ENCODE peak calls at places on chromosomes 13 and 19, in nine cellular contexts. L, W, P, O, R, N, F, V and K are unnamed samples.
A peak's percentile ranks its signal among the peaks of the same experiment; 100 is the strongest.

GRCh38 chr19:39199025-39199424 is 2.3 kb downstream of the NCCRP1 start:
- DNase-seq in V (peak; percentile 6), P (peak; percentile 65), F (no peak), R (no peak), N (no peak), L (no peak), O (peak; percentile 71), W (no peak), K (no peak)

GRCh38 chr19:27974082-27974513 is 1238.9 kb downstream of the UQCRFS1 start:
- DNase-seq in V (no peak), N (peak; percentile 31), L (peak; percentile 28), P (no peak), F (no peak), R (peak; percentile 31), O (peak; percentile 50), W (no peak), K (no peak)

GRCh38 chr19:42468273-42468796 is 25.6 kb upstream of the CXCL17 start:
- DNase-seq in L (no peak), P (no peak), F (no peak), R (no peak), V (peak; percentile 2), N (no peak), W (no peak), O (peak; percentile 66), K (no peak)

GRCh38 chr19:34988119-34988518 is 12.0 kb upstream of the GRAMD1A start:
- DNase-seq in R (no peak), O (no peak), P (no peak), W (no peak), F (no peak), V (no peak), N (no peak), L (no peak), K (no peak)

GRCh38 chr19:47229674-47230121 is 1.3 kb downstream of the BBC3 start:
- DNase-seq in W (no peak), V (no peak), P (no peak), R (peak; percentile 61), F (no peak), O (peak; percentile 35), L (no peak), N (no peak), K (no peak)

GRCh38 chr19:6076675-6077463 is 33.4 kb downstream of the RFX2 start:
- DNase-seq in V (peak; percentile 65), R (no peak), W (no peak), O (peak; percentile 97), L (no peak), P (no peak), N (no peak), F (no peak), K (peak; percentile 32)

GRCh38 chr13:106555631-106556328 is 12.2 kb downstream of the ARGLU1 start:
- DNase-seq in N (no peak), F (no peak), V (no peak), W (no peak), O (peak; percentile 32), L (no peak), R (no peak), P (no peak), K (no peak)

GRCh38 chr13:111365149-111366005 is 44.9 kb downstream of the TEX29 start:
- DNase-seq in L (no peak), R (no peak), W (no peak), N (no peak), F (no peak), O (no peak), V (no peak), P (no peak), K (no peak)

GRCh38 chr13:21069561-21070004 is 8.2 kb upstream of the LATS2 start:
- DNase-seq in W (peak; percentile 37), F (no peak), O (peak; percentile 99), N (peak; percentile 69), R (no peak), L (no peak), V (peak; percentile 88), P (peak; percentile 69), K (no peak)

GRCh38 chr13:25846227-25846984 is 205.4 kb downstream of the SHISA2 start:
- DNase-seq in L (no peak), V (no peak), R (no peak), O (no peak), F (no peak), W (no peak), N (no peak), P (no peak), K (no peak)

GRCh38 chr13:44713793-44714469 is 137.8 kb upstream of the TSC22D1 start:
- DNase-seq in R (no peak), W (no peak), L (no peak), P (peak; percentile 89), O (peak; percentile 95), N (peak; percentile 32), V (peak; percentile 84), F (no peak), K (no peak)

GRCh38 chr13:51998723-51999471 is 12.4 kb downstream of the ATP7B start:
- DNase-seq in F (no peak), O (peak; percentile 3), V (no peak), P (no peak), W (no peak), N (peak; percentile 39), R (no peak), L (no peak), K (no peak)

GRCh38 chr19:37876047-37876446 is 30.3 kb downstream of the WDR87 start:
- DNase-seq in R (no peak), L (no peak), V (no peak), N (no peak), O (no peak), W (no peak), P (no peak), F (no peak), K (no peak)

GRCh38 chr19:31113250-31113685 is 236.0 kb downstream of the TSHZ3 start:
- DNase-seq in N (no peak), L (no peak), V (no peak), F (no peak), O (peak; percentile 41), R (no peak), W (no peak), P (no peak), K (no peak)

GRCh38 chr19:31109626-31110025 is 239.6 kb downstream of the TSHZ3 start:
- DNase-seq in F (no peak), N (no peak), O (no peak), V (no peak), R (no peak), L (no peak), P (no peak), W (no peak), K (no peak)

GRCh38 chr19:31112158-31112557 is 237.1 kb downstream of the TSHZ3 start:
- DNase-seq in V (no peak), W (no peak), P (no peak), F (no peak), O (no peak), L (no peak), N (no peak), R (no peak), K (no peak)

GRCh38 chr19:31111741-31112140 is 237.5 kb downstream of the TSHZ3 start:
- DNase-seq in P (no peak), L (no peak), O (no peak), N (no peak), R (no peak), W (no peak), F (no peak), V (no peak), K (no peak)

DNA sequence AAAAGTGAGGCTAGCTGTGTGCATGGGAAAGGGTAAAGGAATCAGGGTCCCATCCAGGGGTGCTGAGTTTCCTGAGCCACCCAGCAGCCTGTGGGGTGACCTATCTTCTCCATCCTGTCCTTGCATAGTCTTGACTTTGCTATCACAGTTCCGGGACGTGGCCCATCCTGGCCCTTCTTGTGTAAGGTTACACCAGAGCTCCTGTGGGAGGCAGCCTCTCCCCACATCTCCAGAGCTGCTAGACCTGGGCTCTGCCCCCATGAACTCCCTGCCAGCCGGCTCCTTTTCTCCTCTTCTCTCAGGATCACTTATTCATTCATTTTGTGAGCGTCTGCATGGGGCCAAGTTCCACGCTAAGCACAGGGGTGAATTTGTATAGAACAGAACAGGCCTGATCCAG is 238.9 kb downstream of the TSHZ3 start:
- DNase-seq in N (no peak), F (no peak), R (no peak), O (peak; percentile 70), L (no peak), W (no peak), P (no peak), V (no peak), K (no peak)
- TF ChIP-seq CTCF in N (no peak), F (no peak), R (no peak), O (peak; percentile 57), L (no peak), W (peak; percentile 25), P (peak; percentile 43), V (peak; percentile 35), K (peak; percentile 56)

GRCh38 chr13:70311175-70311574 is 202.9 kb upstream of the KLHL1 start:
- DNase-seq in W (no peak), F (no peak), V (no peak), L (no peak), R (no peak), N (no peak), O (no peak), P (no peak), K (no peak)

DNA sequence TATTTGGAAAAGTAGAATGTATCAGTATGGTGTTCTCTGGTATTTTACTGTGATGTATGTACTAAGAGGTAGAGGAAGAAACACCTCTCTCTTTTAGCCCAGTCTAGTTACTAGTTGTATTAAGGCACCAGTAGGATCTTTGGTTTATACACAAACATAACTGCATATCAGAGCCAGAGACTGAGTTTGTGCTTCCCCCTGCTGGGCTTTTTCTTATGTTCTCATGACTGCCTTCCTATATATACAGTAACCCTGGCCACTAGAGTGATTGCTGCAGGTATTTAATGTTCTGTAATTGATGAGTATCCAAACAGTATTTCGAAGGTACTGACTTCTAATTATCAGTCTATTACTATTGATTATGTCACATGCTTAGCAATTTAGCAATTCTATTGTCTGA is 202.5 kb upstream of the KLHL1 start:
- DNase-seq in L (peak; percentile 3), W (no peak), N (peak; percentile 62), P (peak; percentile 10), O (no peak), V (no peak), F (no peak), R (peak; percentile 0), K (no peak)
- TF ChIP-seq CTCF in L (no peak), W (peak; percentile 54), N (peak; percentile 58), P (peak; percentile 53), O (no peak), V (no peak), F (no peak), R (peak; percentile 58), K (peak; percentile 83)

GRCh38 chr13:40420160-40420740 is 246.2 kb downstream of the FOXO1 start:
- DNase-seq in F (no peak), P (no peak), N (no peak), O (no peak), W (no peak), R (no peak), L (no peak), V (no peak), K (no peak)

GRCh38 chr13:40428354-40428753 is 238.1 kb downstream of the FOXO1 start:
- DNase-seq in W (no peak), V (no peak), N (no peak), L (no peak), O (no peak), F (no peak), P (no peak), R (no peak), K (no peak)

GRCh38 chr13:40422588-40423235 is 243.7 kb downstream of the FOXO1 start:
- DNase-seq in R (no peak), V (no peak), F (no peak), O (no peak), N (no peak), W (no peak), L (no peak), P (no peak), K (no peak)
- TF ChIP-seq CTCF in R (no peak), V (no peak), F (no peak), O (no peak), N (no peak), W (no peak), L (no peak), P (no peak), K (no peak)

GRCh38 chr13:79655509-79655908 is 174.6 kb downstream of the NDFIP2 start:
- DNase-seq in W (no peak), L (no peak), F (no peak), O (no peak), N (no peak), P (no peak), R (no peak), V (no peak), K (no peak)
- TF ChIP-seq CTCF in W (no peak), L (no peak), F (no peak), O (no peak), N (no peak), P (no peak), R (no peak), V (no peak), K (no peak)